ENCODE peak calls at places on chromosome 15, in four cellular contexts. G is thyroid gland; A is brain microvascular endothelial cell; Y is CD4-positive, alpha-beta memory T cell. E is an unnamed sample.

GRCh38 chr15:35107122-35107521 is 22.0 kb upstream of the NANOGP8 start:
- DNase-seq in G (no peak), A (no peak), Y (no peak), E (no peak)

GRCh38 chr15:101161656-101162055 is 90.2 kb downstream of the CHSY1 start:
- DNase-seq in G (no peak), A (no peak), Y (no peak), E (no peak)

GRCh38 chr15:60733196-60733595 is 254.3 kb upstream of the ICE2 start:
- DNase-seq in G (no peak), A (no peak), Y (no peak), E (no peak)

GRCh38 chr15:74540135-74540760 is 772 bp upstream of the ARID3B start:
- DNase-seq in G (no peak), A (no peak), Y (no peak), E (no peak)

GRCh38 chr15:88031461-88031860 is 225.1 kb downstream of the NTRK3 start:
- DNase-seq in G (no peak), A (no peak), Y (no peak), E (no peak)

GRCh38 chr15:48811325-48811938 is 563 bp upstream of the CEP152 start:
- DNase-seq in G (peak), A (no peak), Y (no peak), E (no peak)

GRCh38 chr15:99683000-99683670 is 50.1 kb downstream of the LYSMD4 start:
- DNase-seq in G (no peak), A (no peak), Y (no peak), E (no peak)

GRCh38 chr15:48781481-48782081 is 29.3 kb downstream of the CEP152 start:
- DNase-seq in G (no peak), A (no peak), Y (no peak), E (no peak)

GRCh38 chr15:62439543-62440016 is 274.5 kb upstream of the C2CD4B start:
- DNase-seq in G (no peak), A (no peak), Y (no peak), E (no peak)

GRCh38 chr15:81540909-81541308 is 166.9 kb upstream of the TMC3 start:
- DNase-seq in G (no peak), A (no peak), Y (no peak), E (no peak)

GRCh38 chr15:96610757-96611156 is 280.3 kb downstream of the NR2F2 start:
- DNase-seq in G (no peak), A (no peak), Y (no peak), E (no peak)

GRCh38 chr15:47717036-47717611 is at the start of gene SEMA6D:
- DNase-seq in G (peak), A (peak), Y (no peak), E (peak)

GRCh38 chr15:70863450-70864218 is 9.7 kb upstream of the LARP6 start:
- DNase-seq in G (no peak), A (peak), Y (no peak), E (peak)

GRCh38 chr15:80416702-80417101 is 12.5 kb downstream of the ARNT2 start:
- DNase-seq in G (no peak), A (no peak), Y (no peak), E (no peak)
- H3K27ac ChIP-seq in G (no peak), A (no peak), Y (no peak), E (no peak)

GRCh38 chr15:67745059-67745993 is 80.0 kb upstream of the SKOR1 start:
- DNase-seq in G (no peak), A (no peak), Y (no peak), E (no peak)
- H3K27ac ChIP-seq in G (no peak), A (no peak), Y (no peak), E (no peak)

DNA sequence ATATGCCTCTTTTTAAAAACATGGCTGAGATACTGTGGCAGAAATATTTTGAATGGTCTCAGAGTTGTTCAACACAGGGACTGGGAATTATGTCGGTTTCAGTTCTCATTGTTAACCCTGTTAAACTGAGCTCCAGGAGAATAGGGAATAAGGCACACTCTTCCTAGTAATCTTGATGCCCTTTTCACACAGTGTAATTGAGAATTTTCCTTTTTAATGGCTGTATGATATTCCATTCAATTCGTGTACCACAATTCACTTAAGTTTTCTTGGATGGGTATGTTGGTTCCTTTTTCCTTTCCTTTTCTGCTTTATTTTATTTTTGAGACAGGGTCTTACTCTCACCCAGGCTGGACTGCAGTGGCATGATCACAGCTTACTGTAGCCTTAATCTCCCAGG is 33.7 kb upstream of the BCL2L10 start:
- DNase-seq in G (no peak), A (no peak), Y (no peak), E (no peak)
- H3K27ac ChIP-seq in G (no peak), A (no peak), Y (no peak), E (no peak)

DNA sequence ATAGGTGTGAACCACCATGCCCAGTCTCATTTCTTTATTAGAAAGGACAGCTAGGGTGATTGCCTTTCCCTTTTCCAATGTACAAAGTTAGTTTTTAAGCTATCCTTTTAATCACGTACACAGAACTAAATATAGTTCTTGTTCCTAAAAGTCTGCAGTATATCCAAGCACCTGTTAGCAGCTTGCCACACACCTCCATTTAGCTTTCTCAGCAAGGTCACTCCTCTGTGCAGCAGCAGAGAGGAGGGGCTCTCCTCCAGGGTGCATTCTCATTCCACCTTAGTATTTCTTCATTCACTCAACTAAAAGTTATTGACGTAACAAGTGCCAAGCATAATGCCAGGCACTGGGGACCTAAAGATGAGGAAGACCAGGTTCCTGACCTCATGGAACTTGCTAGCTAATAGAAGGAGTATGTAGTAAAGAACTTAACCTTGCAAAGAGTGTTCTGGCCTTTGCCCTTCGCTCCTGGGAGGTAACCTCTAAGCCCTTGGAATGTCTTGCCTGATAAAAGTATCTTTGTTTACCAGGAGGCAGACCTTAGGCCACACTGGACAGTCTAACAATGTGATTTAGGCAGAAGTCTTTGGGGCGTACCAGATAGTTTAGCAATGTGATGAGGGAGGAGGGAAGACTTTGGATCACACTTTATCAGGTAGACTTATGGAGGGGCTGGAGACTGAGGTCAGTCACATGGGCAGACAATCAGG is 12.7 kb upstream of the PTPN9 start:
- DNase-seq in G (no peak), A (no peak), Y (no peak), E (no peak)
- H3K27ac ChIP-seq in G (no peak), A (no peak), Y (no peak), E (no peak)

DNA sequence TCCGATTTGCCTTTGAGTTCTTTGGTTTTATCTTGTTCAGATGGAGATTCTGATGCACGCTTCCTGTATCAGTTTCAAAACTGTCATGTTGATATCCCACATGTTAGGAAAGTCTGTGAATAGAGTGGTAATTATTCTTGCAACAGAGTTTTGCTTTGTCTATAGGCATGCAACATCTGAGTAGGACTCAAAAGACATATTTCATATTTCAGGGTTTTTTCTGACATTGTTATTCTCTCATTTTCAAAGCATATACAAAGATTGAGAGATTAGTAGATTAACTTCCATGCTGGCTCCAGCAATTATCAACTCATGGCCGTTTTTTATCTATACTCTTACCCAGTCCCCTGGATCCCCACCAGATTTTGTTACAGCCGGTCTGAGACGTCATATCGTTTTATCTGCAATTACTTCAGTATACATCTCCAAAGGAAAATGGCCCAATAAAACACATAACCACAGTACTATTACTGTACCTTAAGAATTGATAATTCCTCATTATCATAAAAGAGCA is 22.4 kb downstream of the PAQR5 start:
- DNase-seq in G (no peak), A (no peak), Y (no peak), E (no peak)
- H3K27ac ChIP-seq in G (no peak), A (no peak), Y (no peak), E (no peak)

GRCh38 chr15:64560998-64561397 is 100.6 kb downstream of the ZNF609 start:
- DNase-seq in G (no peak), A (no peak), Y (no peak), E (no peak)

GRCh38 chr15:64558460-64559179 is 98.2 kb downstream of the ZNF609 start:
- DNase-seq in G (no peak), A (no peak), Y (no peak), E (no peak)

GRCh38 chr15:64561997-64562396 is 101.6 kb downstream of the ZNF609 start:
- DNase-seq in G (no peak), A (no peak), Y (no peak), E (no peak)

GRCh38 chr15:64559243-64559642 is 98.9 kb downstream of the ZNF609 start:
- DNase-seq in G (no peak), A (no peak), Y (no peak), E (no peak)
- H3K27ac ChIP-seq in G (no peak), A (no peak), Y (no peak), E (no peak)

GRCh38 chr15:28955160-28955502 is 69.4 kb downstream of the APBA2 start:
- DNase-seq in G (no peak), A (peak), Y (no peak), E (no peak)
- H3K27ac ChIP-seq in G (no peak), A (no peak), Y (no peak), E (no peak)

DNA sequence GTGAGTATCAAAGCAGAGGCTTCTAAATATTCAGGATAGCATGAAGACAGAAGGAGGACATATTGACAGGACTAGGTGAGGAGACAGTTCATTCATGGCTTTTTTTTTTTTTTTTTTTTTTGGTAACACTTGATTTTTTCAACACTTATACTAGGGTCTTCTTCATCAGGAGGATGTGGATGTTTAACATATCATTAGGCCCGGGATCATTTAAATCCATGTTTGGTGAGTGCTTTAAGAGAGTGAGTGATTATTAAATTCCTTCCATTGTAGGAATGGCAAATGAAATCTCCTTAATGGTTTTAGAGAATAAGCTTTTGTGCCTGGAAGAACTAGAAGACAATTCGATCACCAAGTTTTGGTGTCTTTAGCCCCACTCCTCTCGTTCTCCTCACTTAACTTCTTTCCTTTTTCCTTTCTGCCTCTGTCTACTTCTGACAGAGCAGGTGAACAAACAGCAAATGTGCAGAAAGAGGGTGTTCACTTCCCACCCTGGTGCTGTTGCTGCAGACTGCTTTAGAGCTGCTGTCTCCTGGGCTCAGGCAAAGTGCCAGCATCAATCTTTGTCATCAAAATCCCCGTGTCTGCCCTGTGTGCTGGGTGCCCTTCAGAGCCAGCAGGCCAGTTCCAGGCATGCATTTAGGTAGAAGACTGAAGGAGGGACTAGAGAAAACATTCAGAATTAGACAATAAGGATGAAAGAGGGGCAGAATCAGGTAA is 35.6 kb upstream of the RAB11A start:
- DNase-seq in G (peak), A (no peak), Y (no peak), E (no peak)
- H3K27ac ChIP-seq in G (peak), A (peak), Y (peak), E (peak)

GRCh38 chr15:77543159-77543882 is 89.4 kb downstream of the LINGO1 start:
- DNase-seq in G (peak), A (peak), Y (peak), E (peak)
- H3K27ac ChIP-seq in G (no peak), A (no peak), Y (peak), E (peak)